ENCODE peak calls at places on chromosomes 13 and 19, in seven cellular contexts. Z is kidney epithelial cell, M is astrocyte of the spinal cord, X is AG04450, T is dorsolateral prefrontal cortex, C is IMR-90, I is esophagus squamous epithelium. E is an unnamed sample.

GRCh38 chr13:41231786-41232185 is 31.6 kb downstream of the MTRF1 start:
- DNase-seq in Z (peak; percentile 32), M (no peak), X (no peak), T (no peak), C (peak; percentile 37), I (no peak), E (no peak)

GRCh38 chr19:38684862-38685665 is 37.6 kb downstream of the ACTN4 start:
- DNase-seq in Z (no peak), M (no peak), X (no peak), T (no peak), C (no peak), I (no peak), E (no peak)

GRCh38 chr13:50124536-50125305 is 109.5 kb downstream of the KCNRG start:
- DNase-seq in Z (no peak), M (peak; percentile 70), X (no peak), T (peak; percentile 92), C (peak; percentile 56), I (no peak), E (no peak)

GRCh38 chr13:97307882-97308624 is 85.9 kb downstream of the MBNL2 start:
- DNase-seq in Z (no peak), M (peak; percentile 74), X (no peak), T (peak; percentile 60), C (peak; percentile 68), I (no peak), E (no peak)

GRCh38 chr13:43305416-43305815 is 282.0 kb downstream of the DNAJC15 start:
- DNase-seq in Z (no peak), M (no peak), X (no peak), T (no peak), C (peak; percentile 49), I (no peak), E (no peak)

GRCh38 chr19:43467730-43468129 is 2.3 kb upstream of the LYPD3 start:
- DNase-seq in Z (no peak), M (peak; percentile 19), X (no peak), T (no peak), C (peak; percentile 70), I (no peak), E (no peak)

GRCh38 chr19:10299545-10300458 is 9.8 kb downstream of the ZGLP1 start:
- DNase-seq in Z (no peak), M (no peak), X (no peak), T (peak; percentile 37), C (no peak), I (no peak), E (no peak)

GRCh38 chr13:80716610-80717081 is 375.7 kb upstream of the SPRY2 start:
- DNase-seq in Z (no peak), M (peak; percentile 37), X (no peak), T (no peak), C (no peak), I (no peak), E (peak; percentile 33)

GRCh38 chr19:45820413-45821102 is 5.5 kb upstream of the RSPH6A start:
- DNase-seq in Z (no peak), M (no peak), X (no peak), T (no peak), C (no peak), I (no peak), E (no peak)

GRCh38 chr19:48698046-48698445 is 2.3 kb downstream of the FUT2 start:
- DNase-seq in Z (no peak), M (peak; percentile 60), X (no peak), T (no peak), C (peak; percentile 74), I (no peak), E (no peak)

GRCh38 chr19:49338691-49339363 is 3.6 kb downstream of the CD37 start:
- DNase-seq in Z (no peak), M (peak; percentile 43), X (no peak), T (peak; percentile 22), C (no peak), I (no peak), E (peak; percentile 73)

GRCh38 chr13:100129605-100130004 is 40.7 kb downstream of the PCCA start:
- DNase-seq in Z (no peak), M (no peak), X (no peak), T (no peak), C (no peak), I (no peak), E (no peak)

GRCh38 chr19:15248648-15249559 is 16.7 kb upstream of the EPHX3 start:
- DNase-seq in Z (peak; percentile 67), M (peak; percentile 94), X (peak; percentile 61), T (peak; percentile 63), C (peak; percentile 91), I (no peak), E (no peak)

GRCh38 chr13:91406619-91407018 is 8.2 kb downstream of the GPC5 start:
- DNase-seq in Z (no peak), M (peak; percentile 42), X (no peak), T (no peak), C (peak; percentile 35), I (no peak), E (no peak)

GRCh38 chr19:32676186-32676894 is 692 bp downstream of the RGS9BP start:
- DNase-seq in Z (no peak), M (no peak), X (no peak), T (no peak), C (no peak), I (no peak), E (no peak)

GRCh38 chr13:110346661-110347067 is 39.6 kb downstream of the COL4A2 start:
- DNase-seq in Z (no peak), M (no peak), X (no peak), T (no peak), C (no peak), I (no peak), E (no peak)

GRCh38 chr13:75628811-75629210 is 7.3 kb upstream of the LMO7 start:
- DNase-seq in Z (no peak), M (no peak), X (no peak), T (no peak), C (no peak), I (no peak), E (no peak)

GRCh38 chr13:113338451-113338850 is 25.5 kb downstream of the GRTP1 start:
- DNase-seq in Z (no peak), M (no peak), X (no peak), T (no peak), C (no peak), I (no peak), E (no peak)

GRCh38 chr13:113343692-113343968 is 20.3 kb downstream of the GRTP1 start:
- DNase-seq in Z (no peak), M (no peak), X (no peak), T (no peak), C (no peak), I (no peak), E (no peak)

GRCh38 chr13:113345486-113345885 is 18.4 kb downstream of the GRTP1 start:
- DNase-seq in Z (no peak), M (no peak), X (no peak), T (no peak), C (no peak), I (no peak), E (no peak)

GRCh38 chr13:113337976-113338375 is 26.0 kb downstream of the GRTP1 start:
- DNase-seq in Z (no peak), M (no peak), X (no peak), T (no peak), C (no peak), I (no peak), E (no peak)

GRCh38 chr13:113342820-113343691 is 20.9 kb downstream of the GRTP1 start:
- DNase-seq in Z (no peak), M (no peak), X (no peak), T (no peak), C (no peak), I (no peak), E (no peak)
- TF ChIP-seq CTCF in Z (no peak), M (no peak), X (no peak), T (no peak), C (no peak), I (no peak), E (no peak)

DNA sequence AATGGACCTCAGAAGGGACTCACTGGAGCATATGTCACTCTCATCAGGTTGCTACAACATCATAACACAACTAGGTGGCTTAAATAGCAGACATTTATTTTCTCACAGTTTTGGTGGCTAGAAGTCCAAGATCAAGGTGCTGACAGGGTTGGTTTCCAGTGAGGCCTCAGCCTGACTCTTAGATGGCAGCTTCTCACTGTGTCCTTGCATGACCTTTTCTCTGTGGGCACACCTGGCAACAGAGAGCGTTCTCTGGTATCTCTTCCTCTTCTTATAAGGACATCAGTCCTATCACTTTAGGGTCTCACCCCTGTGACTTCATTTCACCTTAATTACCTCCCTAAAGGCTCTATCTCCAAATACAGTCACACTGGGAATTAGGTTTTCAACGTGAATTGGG is 74.5 kb downstream of the CYSLTR2 start:
- DNase-seq in Z (no peak), M (no peak), X (no peak), T (no peak), C (no peak), I (no peak), E (no peak)
- TF ChIP-seq CTCF in Z (no peak), M (no peak), X (no peak), T (no peak), C (no peak), I (no peak), E (no peak)

DNA sequence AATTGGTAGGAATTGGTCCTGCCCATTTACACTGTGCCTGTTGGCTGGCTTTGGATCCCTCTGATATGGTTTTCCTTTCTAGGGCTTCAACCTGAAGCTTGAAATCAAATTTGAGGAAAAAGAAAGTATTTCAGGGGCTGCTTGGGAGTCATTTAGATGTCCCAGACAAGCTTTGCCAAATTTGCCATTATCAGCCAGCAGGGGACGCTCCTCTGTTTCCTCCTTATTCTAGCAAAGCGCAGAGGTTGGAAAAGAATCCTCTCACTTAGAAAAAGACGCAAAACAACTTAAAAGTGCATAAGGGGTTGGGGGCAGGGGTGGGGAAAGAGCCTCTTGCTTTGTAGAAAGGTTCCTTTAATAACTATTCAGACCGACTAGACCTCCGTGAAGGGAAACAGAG is 1211.1 kb upstream of the PCDH20 start:
- DNase-seq in Z (no peak), M (no peak), X (no peak), T (no peak), C (no peak), I (no peak), E (no peak)
- TF ChIP-seq CTCF in Z (peak; percentile 27), M (peak; percentile 36), X (peak; percentile 26), T (no peak), C (peak; percentile 16), I (no peak), E (no peak)

DNA sequence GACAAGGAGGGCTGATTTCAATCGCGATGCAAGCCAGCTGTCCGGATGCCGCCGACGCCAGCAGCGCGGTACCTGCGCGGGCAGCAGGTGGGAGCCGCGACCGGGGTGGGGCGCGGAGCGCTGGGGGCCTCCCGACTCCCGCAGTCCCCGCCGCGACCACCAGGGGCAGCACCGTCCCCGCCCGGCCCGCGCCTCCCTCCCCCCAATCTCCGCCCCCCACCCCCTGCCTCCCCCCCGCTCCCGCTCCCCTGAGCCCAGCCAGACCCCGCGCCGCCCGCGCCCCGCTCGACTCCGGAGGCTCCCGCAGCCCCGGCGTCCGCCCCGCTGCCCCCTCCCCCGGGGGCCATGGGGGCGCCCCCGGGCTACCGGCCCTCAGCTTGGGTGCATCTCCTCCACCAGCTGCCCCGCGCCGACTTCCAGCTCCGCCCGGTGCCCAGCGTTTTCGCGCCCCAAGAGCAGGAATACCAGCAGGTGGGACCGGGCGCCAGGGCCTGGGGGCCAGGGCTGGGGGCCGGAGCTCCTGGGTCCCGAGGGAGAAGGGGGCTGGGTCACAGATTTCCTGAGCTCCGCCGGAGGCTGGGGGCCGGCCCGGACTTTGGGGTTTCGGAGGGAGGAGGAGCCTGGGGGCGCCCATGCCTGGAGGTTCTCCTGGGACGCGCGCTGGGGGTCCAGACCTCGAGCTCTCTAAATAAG is at the start of gene TTYH1:
- DNase-seq in Z (no peak), M (no peak), X (no peak), T (peak; percentile 70), C (no peak), I (no peak), E (no peak)
- TF ChIP-seq CTCF in Z (no peak), M (peak; percentile 15), X (no peak), T (peak; percentile 92), C (no peak), I (no peak), E (no peak)

GRCh38 chr13:83666126-83666525 is 216.1 kb downstream of the SLITRK1 start:
- DNase-seq in Z (no peak), M (peak; percentile 43), X (no peak), T (no peak), C (peak; percentile 7), I (no peak), E (no peak)
- TF ChIP-seq CTCF in Z (no peak), M (no peak), X (no peak), T (no peak), C (no peak), I (no peak), E (no peak)

E was measured in omental fat pad.